ENCODE peak calls at places on chromosomes 16 and 17, in five cellular contexts. D is tibial artery, K is OCI-LY7, T is bronchial epithelial cell, X is Peyer's patch. Q is an unnamed sample.
A peak's percentile ranks its signal among the peaks of the same experiment; 100 is the strongest.

GRCh38 chr17:58330997-58331814 is 2.6 kb upstream of the TSPOAP1 start:
- DNase-seq in D (no peak), K (peak; percentile 83), T (no peak), X (peak; percentile 88), Q (no peak)

GRCh38 chr16:74226361-74226979 is 70.1 kb upstream of the PSMD7 start:
- DNase-seq in D (no peak), K (peak; percentile 13), T (no peak), X (no peak), Q (no peak)

GRCh38 chr16:3536271-3536671 is 35.5 kb downstream of the CLUAP1 start:
- DNase-seq in D (no peak), K (no peak), T (no peak), X (no peak), Q (no peak)

GRCh38 chr16:57892041-57892440 is 78.9 kb downstream of the CNGB1 start:
- DNase-seq in D (no peak), K (no peak), T (peak; percentile 94), X (no peak), Q (no peak)

GRCh38 chr17:52106638-52107261 is 51.8 kb downstream of the CA10 start:
- DNase-seq in D (no peak), K (peak; percentile 43), T (peak; percentile 47), X (no peak), Q (no peak)

GRCh38 chr16:11296706-11297491 is 15.8 kb upstream of the PRM1 start:
- DNase-seq in D (no peak), K (peak; percentile 74), T (peak; percentile 53), X (peak; percentile 56), Q (no peak)

GRCh38 chr16:81061855-81062608 is 15.0 kb downstream of the C16orf46 start:
- DNase-seq in D (no peak), K (no peak), T (no peak), X (no peak), Q (no peak)

GRCh38 chr16:54362801-54363200 is 76.2 kb upstream of the IRX3 start:
- DNase-seq in D (no peak), K (no peak), T (no peak), X (no peak), Q (no peak)

GRCh38 chr17:9036336-9036735 is 15.0 kb downstream of the NTN1 start:
- DNase-seq in D (no peak), K (no peak), T (no peak), X (no peak), Q (no peak)

GRCh38 chr16:19162085-19162484 is 6.0 kb upstream of the SYT17 start:
- DNase-seq in D (no peak), K (no peak), T (no peak), X (no peak), Q (no peak)

GRCh38 chr17:45335721-45336120 is 18.9 kb upstream of the MAP3K14 start:
- DNase-seq in D (no peak), K (no peak), T (no peak), X (no peak), Q (peak; percentile 24)

GRCh38 chr17:3683054-3683511 is 12.9 kb downstream of the P2RX5 start:
- DNase-seq in D (no peak), K (peak; percentile 78), T (no peak), X (peak; percentile 52), Q (no peak)

GRCh38 chr17:41912925-41913324 is 5.8 kb downstream of the ACLY start:
- DNase-seq in D (no peak), K (no peak), T (no peak), X (no peak), Q (no peak)

GRCh38 chr16:15973460-15973859 is 24.0 kb downstream of the ABCC1 start:
- DNase-seq in D (no peak), K (no peak), T (no peak), X (no peak), Q (no peak)

GRCh38 chr17:80198144-80198661 is 21.9 kb downstream of the SGSH start:
- DNase-seq in D (no peak), K (no peak), T (no peak), X (no peak), Q (no peak)

GRCh38 chr17:72270530-72270929 is 149.7 kb downstream of the SOX9 start:
- DNase-seq in D (peak; percentile 68), K (no peak), T (no peak), X (no peak), Q (no peak)

GRCh38 chr16:27595993-27596392 is 46.0 kb downstream of the KATNIP start:
- DNase-seq in D (no peak), K (no peak), T (no peak), X (no peak), Q (no peak)

GRCh38 chr17:44981221-44981968 is 13.3 kb upstream of the C1QL1 start:
- DNase-seq in D (no peak), K (no peak), T (peak; percentile 87), X (no peak), Q (no peak)

GRCh38 chr16:79001156-79001997 is 599.2 kb downstream of the MAF start:
- DNase-seq in D (no peak), K (no peak), T (no peak), X (no peak), Q (no peak)

GRCh38 chr16:1674751-1675664 is 3.1 kb upstream of the JPT2 start:
- DNase-seq in D (no peak), K (no peak), T (peak; percentile 52), X (no peak), Q (no peak)

GRCh38 chr17:49687878-49688491 is 10.1 kb upstream of the SPOP start:
- DNase-seq in D (no peak), K (peak; percentile 61), T (peak; percentile 38), X (peak; percentile 40), Q (no peak)

GRCh38 chr16:69853481-69853880 is 91.3 kb downstream of the WWP2 start:
- DNase-seq in D (no peak), K (no peak), T (no peak), X (no peak), Q (no peak)

GRCh38 chr17:73792994-73793393 is 148.7 kb upstream of the SDK2 start:
- DNase-seq in D (no peak), K (no peak), T (no peak), X (no peak), Q (no peak)
- H3K4me3 ChIP-seq in D (no peak overlapping the region), K (no peak overlapping the region), T (no peak overlapping the region), X (no peak overlapping the region), Q (no peak overlapping the region)

GRCh38 chr17:2364132-2365116 is 27.1 kb downstream of the SGSM2 start:
- DNase-seq in D (no peak), K (no peak), T (no peak), X (no peak), Q (no peak)
- TF ChIP-seq CTCF in D (no peak), K (no peak), T (no peak), X (no peak), Q (no peak)

GRCh38 chr17:1486802-1487695 is 5.4 kb downstream of the MYO1C start:
- DNase-seq in D (peak; percentile 96), K (peak; percentile 79), T (peak; percentile 67), X (peak; percentile 78), Q (peak; percentile 96)
- H3K4me3 ChIP-seq in D (peak overlapping the region; percentile 84), K (peak overlapping the region; percentile 66), T (peak overlapping the region; percentile 42), X (peak overlapping the region; percentile 65), Q (peak overlapping the region; percentile 97)

GRCh38 chr17:33712120-33712519 is 419.0 kb upstream of the ASIC2 start:
- DNase-seq in D (no peak), K (no peak), T (no peak), X (no peak), Q (no peak)

DNA sequence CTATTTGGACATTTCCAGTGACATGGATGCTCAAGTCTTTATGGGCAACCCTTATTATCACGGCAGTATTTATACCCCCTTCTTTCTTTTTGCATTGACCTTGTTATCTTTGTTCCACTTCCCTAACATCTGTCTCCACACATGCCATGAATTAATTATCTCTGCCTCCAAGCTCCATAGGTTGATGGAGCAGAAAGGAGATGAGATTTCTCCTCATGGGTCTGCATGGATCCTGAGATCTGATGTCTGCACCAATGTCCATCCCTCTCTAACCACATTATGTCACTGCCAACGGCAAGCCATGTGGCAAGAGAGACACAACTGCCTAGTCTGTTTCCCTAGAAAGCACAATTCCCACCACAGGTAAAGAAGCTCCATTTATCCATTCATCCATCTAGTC is 416.8 kb upstream of the ASIC2 start:
- DNase-seq in D (no peak), K (no peak), T (no peak), X (no peak), Q (no peak)
- TF ChIP-seq CTCF in D (no peak), K (no peak), T (no peak), X (no peak), Q (no peak)

GRCh38 chr17:81515530-81516041 is 3.0 kb upstream of the ACTG1 start:
- DNase-seq in D (peak; percentile 73), K (no peak), T (no peak), X (no peak), Q (no peak)
- H3K4me3 ChIP-seq in D (peak overlapping the region; percentile 99), K (peak overlapping the region; percentile 90), T (peak overlapping the region; percentile 98), X (peak overlapping the region; percentile 83), Q (peak overlapping the region; percentile 97)

GRCh38 chr16:88681084-88681680 is 5.1 kb downstream of the SNAI3 start:
- DNase-seq in D (no peak), K (peak; percentile 93), T (peak; percentile 17), X (peak; percentile 87), Q (no peak)
- TF ChIP-seq CTCF in D (no peak), K (peak; percentile 84), T (peak; percentile 82), X (peak; percentile 65), Q (no peak)